ENCODE peak calls at places on chromosome 15, in eight cellular contexts. Z is transverse colon; T is left lung; C is K562; Y is CD8-positive, alpha-beta T cell; Q is SJCRH30; S is spleen; O is sigmoid colon. H is an unnamed sample.
A peak's percentile ranks its signal among the peaks of the same experiment; 100 is the strongest.

GRCh38 chr15:70604671-70605070 is 158.7 kb downstream of the UACA start:
- DNase-seq in S (no peak), O (no peak), C (no peak), Q (peak; percentile 36), T (no peak), Z (no peak), Y (no peak), H (no peak)

GRCh38 chr15:29842290-29842689 is 20.0 kb upstream of the TJP1 start:
- DNase-seq in Z (no peak), S (no peak), T (no peak), Q (no peak), Y (no peak), C (no peak), O (no peak), H (no peak)

GRCh38 chr15:61216519-61216918 is 12.6 kb downstream of the RORA start:
- DNase-seq in O (no peak), T (no peak), Q (no peak), S (no peak), Z (no peak), Y (no peak), C (no peak), H (no peak)

GRCh38 chr15:38215707-38216106 is 36.9 kb upstream of the SPRED1 start:
- DNase-seq in C (no peak), S (no peak), Y (no peak), T (no peak), O (no peak), Z (no peak), Q (no peak), H (no peak)

GRCh38 chr15:57153140-57153539 is 223.2 kb upstream of the CGNL1 start:
- DNase-seq in S (no peak), C (no peak), T (no peak), Y (no peak), Z (no peak), O (no peak), Q (no peak), H (no peak)

GRCh38 chr15:65550681-65551098 is 20.4 kb downstream of the HACD3 start:
- DNase-seq in T (no peak), Z (no peak), Q (peak; percentile 70), C (peak; percentile 38), S (no peak), O (no peak), Y (no peak), H (no peak)

GRCh38 chr15:44370830-44371229 is 56.6 kb upstream of the CTDSPL2 start:
- DNase-seq in Q (no peak), T (no peak), S (no peak), Z (no peak), C (no peak), Y (no peak), O (no peak), H (no peak)

GRCh38 chr15:74773731-74774252 is 8.1 kb upstream of the CSK start:
- DNase-seq in S (no peak), O (no peak), T (peak; percentile 12), Y (no peak), C (no peak), Z (peak; percentile 33), Q (no peak), H (no peak)

GRCh38 chr15:66815322-66815721 is 113.3 kb downstream of the SMAD6 start:
- DNase-seq in C (no peak), T (no peak), Z (no peak), S (no peak), Q (no peak), O (no peak), Y (no peak), H (no peak)

GRCh38 chr15:60299452-60300047 is 98.2 kb downstream of the ANXA2 start:
- DNase-seq in T (no peak), Q (no peak), S (no peak), Z (peak; percentile 53), C (peak; percentile 40), Y (no peak), O (no peak), H (no peak)

GRCh38 chr15:79185199-79185598 is 94.6 kb upstream of the RASGRF1 start:
- DNase-seq in S (no peak), Q (no peak), T (no peak), Z (no peak), O (no peak), C (peak; percentile 49), Y (no peak), H (no peak)

GRCh38 chr15:61556037-61556648 is 327.0 kb upstream of the RORA start:
- DNase-seq in Z (no peak), Y (no peak), S (no peak), C (no peak), T (no peak), Q (peak; percentile 10), O (no peak), H (no peak)

GRCh38 chr15:79283252-79284048 is 928 bp downstream of the ANKRD34C start:
- DNase-seq in T (peak; percentile 83), C (peak; percentile 32), Y (peak; percentile 25), O (no peak), Z (no peak), S (no peak), Q (peak; percentile 23), H (peak; percentile 73)

GRCh38 chr15:45307230-45307924 is 55.3 kb downstream of the SLC28A2 start:
- DNase-seq in O (no peak), Z (no peak), S (no peak), Y (no peak), C (peak; percentile 6), T (no peak), Q (no peak), H (no peak)

GRCh38 chr15:99169769-99170311 is 65.0 kb downstream of the SYNM start:
- DNase-seq in C (no peak), O (peak; percentile 97), S (no peak), T (no peak), Y (no peak), Z (peak; percentile 54), Q (no peak), H (no peak)

GRCh38 chr15:89587955-89588354 is 12.7 kb downstream of the TICRR start:
- DNase-seq in O (no peak), Q (no peak), Y (no peak), S (no peak), T (no peak), Z (no peak), C (no peak), H (no peak)

GRCh38 chr15:57114070-57114469 is 195.6 kb downstream of the TCF12 start:
- DNase-seq in S (no peak), Y (no peak), O (no peak), C (no peak), T (no peak), Q (no peak), Z (peak; percentile 23), H (no peak)

GRCh38 chr15:42796955-42797779 is 60.2 kb upstream of the CDAN1 start:
- DNase-seq in S (no peak), C (no peak), Z (no peak), Q (no peak), T (no peak), Y (no peak), O (no peak), H (no peak)

GRCh38 chr15:72342385-72342784 is 22.4 kb upstream of the CELF6 start:
- DNase-seq in O (no peak), Y (peak; percentile 52), C (peak; percentile 42), Q (peak; percentile 31), S (no peak), Z (peak; percentile 22), T (no peak), H (no peak)

DNA sequence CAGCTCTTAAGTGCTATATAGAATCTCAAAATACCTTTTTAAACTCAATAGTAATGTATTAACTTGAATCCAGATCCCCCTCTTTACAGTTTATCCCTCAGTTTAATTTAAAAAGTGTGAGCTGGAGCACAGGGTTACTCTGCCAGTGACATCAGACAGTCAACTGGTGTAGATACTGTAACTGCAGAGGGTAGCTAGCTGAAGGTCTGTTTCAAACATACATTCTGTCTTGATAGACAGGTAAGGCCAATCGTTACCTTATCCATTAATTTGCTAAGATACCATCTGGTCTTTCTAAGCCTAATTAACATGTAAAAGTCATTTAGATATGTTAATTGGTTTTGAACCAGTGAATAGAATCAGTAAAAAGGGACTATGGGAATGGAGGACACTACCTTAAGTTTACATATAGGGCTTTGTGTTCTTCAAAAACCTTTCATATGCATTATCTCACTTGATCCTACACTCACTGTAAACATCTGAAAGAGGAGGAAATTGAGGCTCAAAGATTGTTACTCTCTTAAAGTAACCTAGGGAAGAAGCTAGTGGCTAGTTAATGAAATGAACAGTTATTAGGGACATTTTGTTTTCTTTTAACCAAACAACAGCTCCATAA is 59.5 kb upstream of the TSPAN3 start:
- DNase-seq in T (no peak), Z (no peak), S (no peak), C (no peak), O (no peak), Y (no peak), Q (no peak), H (no peak)
- H3K36me3 ChIP-seq in T (peaks cover 31% of the 10 kb centered on the region), Z (no peaks in the 10 kb centered on the region), S (peaks cover 16% of the 10 kb centered on the region), C (peaks cover 8% of the 10 kb centered on the region), O (peaks cover 38% of the 10 kb centered on the region), Y (no peaks in the 10 kb centered on the region), Q (peaks cover 4% of the 10 kb centered on the region), H (peaks cover 27% of the 10 kb centered on the region)

DNA sequence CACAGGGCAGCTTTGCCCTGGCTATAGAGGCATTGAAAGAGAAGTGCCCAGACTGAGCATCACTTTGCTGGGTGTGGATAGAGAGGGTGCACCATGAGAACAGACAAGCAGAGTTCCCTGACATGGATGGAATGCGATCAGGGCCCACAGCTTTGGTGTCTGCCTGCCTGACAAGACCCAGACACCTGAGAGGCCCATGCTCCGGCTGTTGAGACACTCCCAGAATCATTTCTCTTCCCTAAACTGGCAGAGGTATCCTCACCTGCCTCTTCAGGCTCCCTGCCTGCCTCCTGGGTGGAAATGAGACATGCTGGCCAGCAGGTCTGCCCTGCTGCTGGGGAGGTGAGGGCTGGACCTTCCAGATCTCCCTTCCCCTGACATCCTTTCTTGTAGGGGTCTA is 10.4 kb upstream of the CHST14 start:
- DNase-seq in Z (no peak), T (no peak), S (peak; percentile 46), Y (no peak), C (no peak), O (no peak), Q (no peak), H (peak; percentile 30)
- H3K36me3 ChIP-seq in Z (no peaks in the 10 kb centered on the region), T (peaks cover 64% of the 10 kb centered on the region), S (peaks cover 43% of the 10 kb centered on the region), Y (peaks cover 31% of the 10 kb centered on the region), C (peaks cover 72% of the 10 kb centered on the region), O (peaks cover 57% of the 10 kb centered on the region), Q (peaks cover 2% of the 10 kb centered on the region), H (peaks cover 63% of the 10 kb centered on the region)

DNA sequence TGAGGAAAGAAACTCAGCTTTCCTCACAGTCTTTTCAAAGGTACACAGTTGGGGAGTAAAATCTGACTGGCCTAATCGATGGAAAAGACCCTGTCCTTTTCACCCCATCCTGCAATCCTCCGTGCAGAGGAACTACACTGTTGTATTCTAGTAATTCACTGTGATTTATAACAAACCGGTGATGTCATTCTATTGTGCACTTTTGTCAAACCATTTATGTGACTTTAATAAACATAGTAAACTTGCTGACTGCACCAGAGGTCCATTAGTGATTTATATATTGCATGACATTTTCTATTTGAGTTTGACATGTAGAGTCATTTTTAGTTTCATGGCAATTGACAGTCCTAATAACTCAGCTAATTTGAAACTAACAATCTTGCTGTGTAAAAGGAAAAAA is 17.9 kb downstream of the FEM1B start:
- DNase-seq in Y (no peak), S (no peak), O (no peak), Q (no peak), T (no peak), C (no peak), Z (no peak), H (no peak)
- H3K36me3 ChIP-seq in Y (peaks cover 6% of the 10 kb centered on the region), S (peaks cover 9% of the 10 kb centered on the region), O (peaks cover 26% of the 10 kb centered on the region), Q (peaks cover 33% of the 10 kb centered on the region), T (peaks cover 13% of the 10 kb centered on the region), C (peaks cover 20% of the 10 kb centered on the region), Z (no peaks in the 10 kb centered on the region), H (peaks cover 36% of the 10 kb centered on the region)

DNA sequence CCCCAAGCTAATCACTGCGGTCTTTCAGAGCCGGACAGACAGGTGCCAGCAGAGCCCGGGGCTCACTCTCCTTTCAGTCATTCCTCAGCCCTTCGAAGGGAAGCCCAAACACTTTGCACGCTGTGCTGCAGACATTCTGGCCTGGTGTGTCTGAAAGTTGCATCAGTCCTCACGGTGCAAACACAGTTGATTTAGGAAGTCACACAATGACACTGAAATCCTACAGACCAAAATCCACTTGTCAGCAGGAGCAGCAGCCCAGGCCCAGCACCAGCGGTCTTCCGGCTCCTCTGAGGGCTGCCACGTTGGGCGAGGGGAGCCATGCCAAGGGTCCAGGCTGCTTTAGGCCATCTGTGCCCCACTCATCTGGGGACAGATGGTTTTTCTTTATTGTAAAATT is 61.6 kb downstream of the RGMA start:
- DNase-seq in C (no peak), T (no peak), S (peak; percentile 84), O (peak; percentile 74), Q (no peak), Z (no peak), Y (no peak), H (no peak)
- H3K36me3 ChIP-seq in C (peaks cover 55% of the 10 kb centered on the region), T (peaks cover 53% of the 10 kb centered on the region), S (peaks cover 40% of the 10 kb centered on the region), O (peaks cover 51% of the 10 kb centered on the region), Q (peaks cover 50% of the 10 kb centered on the region), Z (no peaks in the 10 kb centered on the region), Y (peaks cover 43% of the 10 kb centered on the region), H (peaks cover 52% of the 10 kb centered on the region)